ENCODE peak calls at places on chromosomes 6 and 20, in seven cellular contexts. Z, L, I, T, X, F and A are unnamed samples.

GRCh38 chr20:40218971-40219370 is 470.1 kb downstream of the MAFB start:
- DNase-seq in F (no peak), T (no peak), Z (no peak), I (no peak), L (no peak), X (no peak), A (no peak)

GRCh38 chr6:26311385-26312095 is 53.5 kb upstream of the BTN3A2 start:
- DNase-seq in T (peak; percentile 95), Z (peak; percentile 73), X (peak; percentile 77), I (peak; percentile 73), F (peak; percentile 50), L (no peak), A (peak; percentile 66)

GRCh38 chr6:7910654-7911344 is at the start of gene TXNDC5:
- DNase-seq in T (peak; percentile 71), Z (peak; percentile 62), L (peak; percentile 81), F (peak; percentile 64), X (peak; percentile 82), I (peak; percentile 68), A (peak; percentile 67)

GRCh38 chr6:55014321-55015088 is 159.8 kb upstream of the HCRTR2 start:
- DNase-seq in F (no peak), I (no peak), L (no peak), Z (peak; percentile 53), X (no peak), T (peak; percentile 27), A (no peak)

GRCh38 chr20:13024581-13024980 is 15.8 kb downstream of the SPTLC3 start:
- DNase-seq in F (no peak), L (no peak), Z (peak; percentile 40), T (no peak), X (no peak), I (no peak), A (no peak)

GRCh38 chr20:45254867-45255266 is 503 bp upstream of the SLPI start:
- DNase-seq in I (peak; percentile 32), T (no peak), F (peak; percentile 69), X (no peak), L (no peak), Z (peak; percentile 9), A (no peak)

GRCh38 chr6:168201383-168201782 is 118.2 kb downstream of the DACT2 start:
- DNase-seq in Z (no peak), L (no peak), T (peak; percentile 70), I (no peak), F (no peak), X (no peak), A (peak; percentile 69)

GRCh38 chr6:39251406-39251805 is 22.1 kb upstream of the KCNK5 start:
- DNase-seq in X (no peak), T (no peak), L (no peak), Z (no peak), F (no peak), I (no peak), A (no peak)

GRCh38 chr6:57262901-57263694 is 41.0 kb upstream of the RAB23 start:
- DNase-seq in T (no peak), X (no peak), Z (peak; percentile 98), I (peak; percentile 85), F (no peak), L (no peak), A (no peak)

GRCh38 chr20:49420811-49421295 is 61.6 kb downstream of the KCNB1 start:
- DNase-seq in Z (no peak), T (no peak), X (no peak), L (no peak), F (no peak), I (no peak), A (no peak)

GRCh38 chr20:54514020-54514607 is 38.7 kb downstream of the DOK5 start:
- DNase-seq in X (no peak), L (no peak), T (peak; percentile 40), F (no peak), Z (no peak), I (no peak), A (no peak)

GRCh38 chr20:59006864-59007757 is at the start of gene CTSZ:
- DNase-seq in Z (no peak), X (peak; percentile 76), F (peak; percentile 46), I (peak; percentile 36), T (peak; percentile 68), L (peak; percentile 38), A (peak; percentile 67)

GRCh38 chr6:12761376-12762115 is 45.0 kb downstream of the PHACTR1 start:
- DNase-seq in F (peak; percentile 85), T (no peak), L (no peak), X (no peak), I (no peak), Z (no peak), A (no peak)

GRCh38 chr6:20497200-20497820 is 36.9 kb upstream of the CDKAL1 start:
- DNase-seq in Z (peak; percentile 93), I (peak; percentile 29), L (no peak), X (no peak), F (no peak), T (no peak), A (no peak)

GRCh38 chr6:41072836-41073202 is at the start of gene NFYA:
- DNase-seq in I (peak; percentile 99), F (no peak), T (no peak), X (peak; percentile 99), Z (peak; percentile 99), L (no peak), A (peak; percentile 99)

GRCh38 chr6:28980137-28980796 is 24.8 kb downstream of the ZNF311 start:
- DNase-seq in I (no peak), X (no peak), F (no peak), Z (no peak), L (no peak), T (no peak), A (no peak)

DNA sequence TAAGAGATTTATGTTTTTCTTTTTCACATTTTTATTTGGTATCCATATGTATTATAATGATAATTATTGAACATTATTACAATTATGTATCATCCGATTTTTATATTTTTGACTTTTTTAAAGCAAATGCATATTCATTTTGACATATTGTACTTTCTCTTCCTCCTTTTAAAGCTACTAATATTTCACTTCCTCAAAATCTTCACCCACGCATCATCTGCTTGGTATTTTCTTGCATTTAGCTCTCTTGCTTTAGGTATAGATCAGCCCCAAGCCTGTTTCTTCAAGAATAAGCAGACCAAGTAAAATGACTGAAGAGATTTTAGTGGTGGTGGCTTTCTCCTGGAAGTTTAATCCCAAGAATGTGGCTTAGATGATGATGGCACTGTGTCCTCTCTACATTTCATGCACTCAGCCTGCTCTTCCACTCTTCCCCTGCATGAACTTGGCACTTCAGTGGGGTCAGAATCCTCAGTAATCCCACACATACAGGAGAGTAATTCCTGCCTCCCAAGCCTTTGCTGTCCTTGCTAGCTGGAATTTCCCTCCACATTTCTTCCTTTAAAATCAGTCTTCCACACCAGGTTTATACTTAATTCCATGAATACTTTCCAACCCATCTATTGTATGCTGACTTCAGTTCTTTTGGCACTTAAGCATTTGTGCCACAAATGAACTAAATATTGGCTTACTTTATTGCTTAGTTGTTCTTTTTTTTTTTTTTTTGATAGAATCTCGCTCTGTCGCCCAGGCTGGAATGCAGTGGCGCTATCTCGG is 8.2 kb downstream of the NCOA7 start:
- DNase-seq in I (no peak), Z (no peak), L (no peak), T (peak; percentile 14), X (no peak), F (no peak), A (no peak)
- H3K18ac ChIP-seq in I (no peak overlapping the region), Z (peak overlapping the region; percentile 64), L (no peak overlapping the region), T (no peak overlapping the region), X (no peak overlapping the region), F (peak overlapping the region; percentile 41), A (no peak overlapping the region)

GRCh38 chr20:14197097-14197496 is 140.3 kb downstream of the FLRT3 start:
- DNase-seq in F (no peak), I (peak; percentile 25), L (no peak), Z (peak; percentile 64), T (no peak), X (no peak), A (no peak)
- H3K18ac ChIP-seq in F (no peak overlapping the region), I (no peak overlapping the region), L (no peak overlapping the region), Z (no peak overlapping the region), T (no peak overlapping the region), X (no peak overlapping the region), A (no peak overlapping the region)

DNA sequence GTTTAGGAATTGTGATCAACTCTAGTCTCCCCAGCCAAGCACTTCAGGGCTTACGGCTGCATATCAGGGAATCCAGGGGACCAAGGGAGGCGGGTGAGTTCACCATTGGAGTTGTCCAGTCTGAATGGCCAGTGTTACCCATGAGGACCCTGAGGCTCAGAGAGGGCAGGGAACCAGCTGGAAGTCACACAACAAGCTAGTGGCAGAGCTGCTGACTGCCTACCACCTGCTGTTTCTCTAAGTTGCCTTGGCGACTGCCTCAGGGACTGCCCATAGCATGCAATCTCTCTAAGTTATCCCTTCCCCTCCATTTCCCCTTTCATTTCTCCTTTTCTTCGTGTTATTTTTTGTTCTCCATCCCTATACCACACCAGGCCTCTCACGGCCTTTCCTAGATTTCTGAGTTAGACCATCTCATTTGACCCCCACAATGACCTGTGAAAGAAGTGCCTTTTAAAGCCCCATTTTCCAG is 71.8 kb upstream of the SIRPA start:
- DNase-seq in I (no peak), X (no peak), F (no peak), Z (no peak), L (no peak), T (no peak), A (no peak)
- H3K18ac ChIP-seq in I (no peak overlapping the region), X (no peak overlapping the region), F (no peak overlapping the region), Z (no peak overlapping the region), L (no peak overlapping the region), T (no peak overlapping the region), A (no peak overlapping the region)

GRCh38 chr6:99425647-99426453 is 742 bp upstream of the PNISR start:
- DNase-seq in F (peak; percentile 68), X (peak; percentile 90), I (peak; percentile 94), Z (peak; percentile 89), T (peak; percentile 99), L (peak; percentile 87), A (peak; percentile 94)

GRCh38 chr6:99424761-99425646 is at the start of gene PNISR:
- DNase-seq in F (peak; percentile 94), X (peak; percentile 86), L (peak; percentile 95), I (peak; percentile 99), T (peak; percentile 99), Z (peak; percentile 99), A (peak; percentile 95)

GRCh38 chr6:99422912-99423311 is 2.2 kb downstream of the PNISR start:
- DNase-seq in I (no peak), X (no peak), L (no peak), F (no peak), T (no peak), Z (no peak), A (no peak)

GRCh38 chr6:99426454-99426762 is 1.3 kb upstream of the PNISR start:
- DNase-seq in I (no peak), T (peak; percentile 9), X (no peak), Z (no peak), L (no peak), F (no peak), A (no peak)

DNA sequence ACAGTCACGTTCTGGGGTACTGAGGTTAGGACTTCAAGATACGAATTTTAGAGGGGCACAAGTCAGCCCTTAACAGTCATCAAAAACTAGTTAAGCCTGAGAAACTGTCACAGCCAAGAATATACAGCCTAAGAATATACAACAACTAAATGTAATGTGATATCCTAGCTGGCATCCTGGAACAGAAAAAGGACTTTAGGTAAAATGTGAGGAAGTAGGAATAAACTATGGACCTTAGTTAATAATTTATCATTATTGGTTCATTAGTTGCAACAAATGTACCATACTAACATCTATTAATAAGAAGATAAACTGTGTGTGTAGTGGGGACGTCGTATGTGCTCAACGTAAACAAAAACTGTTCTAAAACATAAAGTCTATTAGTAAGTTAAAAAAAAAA is 1.1 kb downstream of the PNISR start:
- DNase-seq in X (no peak), Z (no peak), T (no peak), L (no peak), F (no peak), I (no peak), A (no peak)
- H3K18ac ChIP-seq in X (no peak overlapping the region), Z (no peak overlapping the region), T (no peak overlapping the region), L (no peak overlapping the region), F (no peak overlapping the region), I (no peak overlapping the region), A (no peak overlapping the region)